ENCODE peak calls at places on chromosome 17, in six cellular contexts. One of them, this sample, is unnamed.

GRCh38 chr17:40307001-40307690 is 1.8 kb upstream of the RARA start:
- DNase-seq in heart left ventricle: no peak
- DNase-seq in thoracic aorta: no peak
- DNase-seq in effector memory CD4-positive, alpha-beta T cell: no peak
- DNase-seq in CD4-positive, alpha-beta memory T cell: no peak
- DNase-seq in neuronal stem cell: no peak
- DNase-seq in this sample: peak; percentile 64

GRCh38 chr17:63772801-63773271 is 561 bp downstream of the CCDC47 start:
- DNase-seq in effector memory CD4-positive, alpha-beta T cell: no peak
- DNase-seq in neuronal stem cell: no peak
- DNase-seq in heart left ventricle: no peak
- DNase-seq in thoracic aorta: no peak
- DNase-seq in CD4-positive, alpha-beta memory T cell: peak; percentile 16
- DNase-seq in this sample: no peak

GRCh38 chr17:79220201-79220714 is 145.6 kb downstream of the ENGASE start:
- DNase-seq in heart left ventricle: no peak
- DNase-seq in effector memory CD4-positive, alpha-beta T cell: no peak
- DNase-seq in CD4-positive, alpha-beta memory T cell: no peak
- DNase-seq in neuronal stem cell: peak; percentile 12
- DNase-seq in thoracic aorta: no peak
- DNase-seq in this sample: no peak

GRCh38 chr17:19291646-19292376 is 54.6 kb downstream of the EPN2 start:
- DNase-seq in effector memory CD4-positive, alpha-beta T cell: no peak
- DNase-seq in thoracic aorta: no peak
- DNase-seq in heart left ventricle: no peak
- DNase-seq in CD4-positive, alpha-beta memory T cell: no peak
- DNase-seq in neuronal stem cell: no peak
- DNase-seq in this sample: no peak

GRCh38 chr17:44751806-44752205 is 7.0 kb upstream of the ADAM11 start:
- DNase-seq in CD4-positive, alpha-beta memory T cell: no peak
- DNase-seq in thoracic aorta: no peak
- DNase-seq in neuronal stem cell: no peak
- DNase-seq in effector memory CD4-positive, alpha-beta T cell: no peak
- DNase-seq in heart left ventricle: no peak
- DNase-seq in this sample: no peak

GRCh38 chr17:37489197-37490001 is at the start of gene DUSP14:
- DNase-seq in thoracic aorta: no peak
- DNase-seq in effector memory CD4-positive, alpha-beta T cell: peak; percentile 71
- DNase-seq in neuronal stem cell: peak; percentile 77
- DNase-seq in heart left ventricle: peak; percentile 88
- DNase-seq in CD4-positive, alpha-beta memory T cell: peak; percentile 86
- DNase-seq in this sample: peak; percentile 91

GRCh38 chr17:10815318-10815717 is 11.4 kb upstream of the TMEM238L start:
- DNase-seq in thoracic aorta: no peak
- DNase-seq in effector memory CD4-positive, alpha-beta T cell: no peak
- DNase-seq in neuronal stem cell: no peak
- DNase-seq in heart left ventricle: no peak
- DNase-seq in CD4-positive, alpha-beta memory T cell: no peak
- DNase-seq in this sample: no peak

GRCh38 chr17:7380855-7381683 is at the start of gene TNK1:
- DNase-seq in CD4-positive, alpha-beta memory T cell: no peak
- DNase-seq in effector memory CD4-positive, alpha-beta T cell: no peak
- DNase-seq in neuronal stem cell: no peak
- DNase-seq in heart left ventricle: peak; percentile 53
- DNase-seq in thoracic aorta: no peak
- DNase-seq in this sample: peak; percentile 86

GRCh38 chr17:74478369-74479100 is 12.1 kb downstream of the CD300A start:
- DNase-seq in heart left ventricle: no peak
- DNase-seq in effector memory CD4-positive, alpha-beta T cell: no peak
- DNase-seq in neuronal stem cell: no peak
- DNase-seq in CD4-positive, alpha-beta memory T cell: peak; percentile 24
- DNase-seq in thoracic aorta: no peak
- DNase-seq in this sample: no peak

GRCh38 chr17:32586666-32587065 is 99.9 kb downstream of the CDK5R1 start:
- DNase-seq in CD4-positive, alpha-beta memory T cell: no peak
- DNase-seq in heart left ventricle: no peak
- DNase-seq in effector memory CD4-positive, alpha-beta T cell: no peak
- DNase-seq in neuronal stem cell: no peak
- DNase-seq in thoracic aorta: no peak
- DNase-seq in this sample: no peak

GRCh38 chr17:77010667-77011066 is 130.1 kb upstream of the SEC14L1 start:
- DNase-seq in heart left ventricle: no peak
- DNase-seq in CD4-positive, alpha-beta memory T cell: no peak
- DNase-seq in effector memory CD4-positive, alpha-beta T cell: no peak
- DNase-seq in neuronal stem cell: no peak
- DNase-seq in thoracic aorta: no peak
- DNase-seq in this sample: no peak

GRCh38 chr17:35345926-35346771 is 27.3 kb downstream of the SLFN11 start:
- DNase-seq in CD4-positive, alpha-beta memory T cell: peak; percentile 22
- DNase-seq in effector memory CD4-positive, alpha-beta T cell: peak; percentile 18
- DNase-seq in thoracic aorta: peak; percentile 12
- DNase-seq in heart left ventricle: peak; percentile 89
- DNase-seq in neuronal stem cell: peak; percentile 15
- DNase-seq in this sample: peak; percentile 83

GRCh38 chr17:78597923-78598545 is 20.8 kb upstream of the DNAH17 start:
- DNase-seq in effector memory CD4-positive, alpha-beta T cell: no peak
- DNase-seq in heart left ventricle: no peak
- DNase-seq in thoracic aorta: no peak
- DNase-seq in CD4-positive, alpha-beta memory T cell: no peak
- DNase-seq in neuronal stem cell: no peak
- DNase-seq in this sample: no peak

GRCh38 chr17:65039349-65039988 is 17.1 kb downstream of the GNA13 start:
- DNase-seq in CD4-positive, alpha-beta memory T cell: peak; percentile 85
- DNase-seq in effector memory CD4-positive, alpha-beta T cell: peak; percentile 50
- DNase-seq in heart left ventricle: no peak
- DNase-seq in thoracic aorta: no peak
- DNase-seq in neuronal stem cell: no peak
- DNase-seq in this sample: no peak

GRCh38 chr17:68422821-68423220 is 34.5 kb downstream of the WIPI1 start:
- DNase-seq in thoracic aorta: no peak
- DNase-seq in CD4-positive, alpha-beta memory T cell: no peak
- DNase-seq in neuronal stem cell: no peak
- DNase-seq in heart left ventricle: no peak
- DNase-seq in effector memory CD4-positive, alpha-beta T cell: no peak
- DNase-seq in this sample: no peak

GRCh38 chr17:6444573-6445335 is 499 bp downstream of the PIMREG start:
- DNase-seq in heart left ventricle: no peak
- DNase-seq in thoracic aorta: no peak
- DNase-seq in neuronal stem cell: no peak
- DNase-seq in CD4-positive, alpha-beta memory T cell: no peak
- DNase-seq in effector memory CD4-positive, alpha-beta T cell: no peak
- DNase-seq in this sample: no peak

GRCh38 chr17:29622337-29623282 is at the start of gene CORO6:
- DNase-seq in neuronal stem cell: peak; percentile 86
- DNase-seq in CD4-positive, alpha-beta memory T cell: peak; percentile 54
- DNase-seq in heart left ventricle: peak; percentile 81
- DNase-seq in effector memory CD4-positive, alpha-beta T cell: peak; percentile 50
- DNase-seq in thoracic aorta: no peak
- DNase-seq in this sample: peak; percentile 83

GRCh38 chr17:78109489-78109761 is 19.1 kb downstream of the TMC6 start:
- DNase-seq in neuronal stem cell: no peak
- DNase-seq in thoracic aorta: no peak
- DNase-seq in heart left ventricle: no peak
- DNase-seq in effector memory CD4-positive, alpha-beta T cell: no peak
- DNase-seq in CD4-positive, alpha-beta memory T cell: no peak
- DNase-seq in this sample: peak; percentile 33

GRCh38 chr17:67105213-67105612 is 60.9 kb downstream of the CACNG1 start:
- DNase-seq in heart left ventricle: no peak
- DNase-seq in thoracic aorta: no peak
- DNase-seq in effector memory CD4-positive, alpha-beta T cell: no peak
- DNase-seq in neuronal stem cell: no peak
- DNase-seq in CD4-positive, alpha-beta memory T cell: no peak
- DNase-seq in this sample: no peak

GRCh38 chr17:80441133-80441578 is 26.2 kb downstream of the ENDOV start:
- DNase-seq in heart left ventricle: no peak
- DNase-seq in CD4-positive, alpha-beta memory T cell: peak; percentile 47
- DNase-seq in thoracic aorta: no peak
- DNase-seq in effector memory CD4-positive, alpha-beta T cell: no peak
- DNase-seq in neuronal stem cell: peak; percentile 77
- DNase-seq in this sample: no peak

GRCh38 chr17:78329263-78330059 is 30.4 kb downstream of the SOCS3 start:
- DNase-seq in neuronal stem cell: no peak
- DNase-seq in CD4-positive, alpha-beta memory T cell: no peak
- DNase-seq in thoracic aorta: no peak
- DNase-seq in effector memory CD4-positive, alpha-beta T cell: peak; percentile 23
- DNase-seq in heart left ventricle: no peak
- DNase-seq in this sample: no peak

GRCh38 chr17:53058031-53058430 is 764.7 kb upstream of the KIF2B start:
- DNase-seq in thoracic aorta: no peak
- DNase-seq in effector memory CD4-positive, alpha-beta T cell: no peak
- DNase-seq in neuronal stem cell: no peak
- DNase-seq in heart left ventricle: no peak
- DNase-seq in CD4-positive, alpha-beta memory T cell: no peak
- DNase-seq in this sample: no peak

GRCh38 chr17:18321309-18321708 is 6.2 kb downstream of the SMCR8 start:
- DNase-seq in heart left ventricle: no peak
- DNase-seq in thoracic aorta: no peak
- DNase-seq in effector memory CD4-positive, alpha-beta T cell: no peak
- DNase-seq in neuronal stem cell: no peak
- DNase-seq in CD4-positive, alpha-beta memory T cell: no peak
- DNase-seq in this sample: peak; percentile 46

GRCh38 chr17:20784100-20784665 is 204.7 kb downstream of the CDRT15L2 start:
- DNase-seq in neuronal stem cell: no peak
- DNase-seq in effector memory CD4-positive, alpha-beta T cell: no peak
- DNase-seq in thoracic aorta: no peak
- DNase-seq in heart left ventricle: no peak
- DNase-seq in CD4-positive, alpha-beta memory T cell: no peak
- DNase-seq in this sample: no peak

GRCh38 chr17:7438050-7438614 is 1.2 kb upstream of the FGF11 start:
- DNase-seq in neuronal stem cell: peak; percentile 58
- DNase-seq in heart left ventricle: peak; percentile 80
- DNase-seq in effector memory CD4-positive, alpha-beta T cell: no peak
- DNase-seq in CD4-positive, alpha-beta memory T cell: peak; percentile 35
- DNase-seq in thoracic aorta: no peak
- DNase-seq in this sample: no peak

GRCh38 chr17:69240201-69240600 is 11.6 kb upstream of the ABCA10 start:
- DNase-seq in neuronal stem cell: no peak
- DNase-seq in effector memory CD4-positive, alpha-beta T cell: no peak
- DNase-seq in thoracic aorta: no peak
- DNase-seq in CD4-positive, alpha-beta memory T cell: no peak
- DNase-seq in heart left ventricle: no peak
- DNase-seq in this sample: no peak

GRCh38 chr17:62576382-62576781 is 51.1 kb upstream of the MRC2 start:
- DNase-seq in heart left ventricle: no peak
- DNase-seq in neuronal stem cell: no peak
- DNase-seq in thoracic aorta: no peak
- DNase-seq in CD4-positive, alpha-beta memory T cell: no peak
- DNase-seq in effector memory CD4-positive, alpha-beta T cell: no peak
- DNase-seq in this sample: no peak
- H3K36me3 ChIP-seq in heart left ventricle: peaks cover 78% of the 10 kb centered on the region
- H3K36me3 ChIP-seq in neuronal stem cell: peaks cover 92% of the 10 kb centered on the region
- H3K36me3 ChIP-seq in thoracic aorta: peaks cover 14% of the 10 kb centered on the region
- H3K36me3 ChIP-seq in CD4-positive, alpha-beta memory T cell: peaks cover 16% of the 10 kb centered on the region
- H3K36me3 ChIP-seq in effector memory CD4-positive, alpha-beta T cell: peaks cover 26% of the 10 kb centered on the region
- H3K36me3 ChIP-seq in this sample: peaks cover 8% of the 10 kb centered on the region

DNA sequence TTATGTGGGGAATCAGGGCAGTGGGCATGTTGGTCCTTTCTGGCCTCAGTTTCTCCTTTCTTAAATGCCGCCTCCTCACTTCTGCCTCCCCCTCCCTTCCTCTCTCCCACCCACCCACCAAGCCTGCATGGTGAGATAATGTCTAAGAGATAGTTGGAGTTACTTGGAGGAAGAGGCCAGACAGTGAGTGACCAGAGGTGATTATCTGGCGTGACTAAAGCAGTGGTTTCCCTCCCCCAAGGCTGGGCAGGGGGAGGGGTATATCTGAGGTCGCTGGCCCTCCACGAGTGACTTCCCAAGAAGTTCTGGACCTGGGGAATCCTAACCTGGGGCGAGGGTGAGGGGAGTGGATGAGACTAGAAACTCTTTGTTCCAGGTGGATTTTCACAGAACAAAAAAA is 31.6 kb upstream of the TAC4 start:
- DNase-seq in neuronal stem cell: no peak
- DNase-seq in thoracic aorta: no peak
- DNase-seq in effector memory CD4-positive, alpha-beta T cell: no peak
- DNase-seq in heart left ventricle: no peak
- DNase-seq in CD4-positive, alpha-beta memory T cell: no peak
- DNase-seq in this sample: no peak
- H3K36me3 ChIP-seq in neuronal stem cell: no peaks in the 10 kb centered on the region
- H3K36me3 ChIP-seq in thoracic aorta: no peaks in the 10 kb centered on the region
- H3K36me3 ChIP-seq in effector memory CD4-positive, alpha-beta T cell: no peaks in the 10 kb centered on the region
- H3K36me3 ChIP-seq in heart left ventricle: no peaks in the 10 kb centered on the region
- H3K36me3 ChIP-seq in CD4-positive, alpha-beta memory T cell: no peaks in the 10 kb centered on the region
- H3K36me3 ChIP-seq in this sample: no peaks in the 10 kb centered on the region

GRCh38 chr17:38796451-38796850 is 2.9 kb downstream of the PIP4K2B start:
- DNase-seq in neuronal stem cell: no peak
- DNase-seq in thoracic aorta: no peak
- DNase-seq in CD4-positive, alpha-beta memory T cell: no peak
- DNase-seq in heart left ventricle: no peak
- DNase-seq in effector memory CD4-positive, alpha-beta T cell: no peak
- DNase-seq in this sample: no peak
- H3K36me3 ChIP-seq in neuronal stem cell: peaks cover 56% of the 10 kb centered on the region
- H3K36me3 ChIP-seq in thoracic aorta: no peaks in the 10 kb centered on the region
- H3K36me3 ChIP-seq in CD4-positive, alpha-beta memory T cell: peaks cover 1% of the 10 kb centered on the region
- H3K36me3 ChIP-seq in heart left ventricle: peaks cover 34% of the 10 kb centered on the region
- H3K36me3 ChIP-seq in effector memory CD4-positive, alpha-beta T cell: peaks cover 5% of the 10 kb centered on the region
- H3K36me3 ChIP-seq in this sample: peaks cover under 1% of the 10 kb centered on the region

DNA sequence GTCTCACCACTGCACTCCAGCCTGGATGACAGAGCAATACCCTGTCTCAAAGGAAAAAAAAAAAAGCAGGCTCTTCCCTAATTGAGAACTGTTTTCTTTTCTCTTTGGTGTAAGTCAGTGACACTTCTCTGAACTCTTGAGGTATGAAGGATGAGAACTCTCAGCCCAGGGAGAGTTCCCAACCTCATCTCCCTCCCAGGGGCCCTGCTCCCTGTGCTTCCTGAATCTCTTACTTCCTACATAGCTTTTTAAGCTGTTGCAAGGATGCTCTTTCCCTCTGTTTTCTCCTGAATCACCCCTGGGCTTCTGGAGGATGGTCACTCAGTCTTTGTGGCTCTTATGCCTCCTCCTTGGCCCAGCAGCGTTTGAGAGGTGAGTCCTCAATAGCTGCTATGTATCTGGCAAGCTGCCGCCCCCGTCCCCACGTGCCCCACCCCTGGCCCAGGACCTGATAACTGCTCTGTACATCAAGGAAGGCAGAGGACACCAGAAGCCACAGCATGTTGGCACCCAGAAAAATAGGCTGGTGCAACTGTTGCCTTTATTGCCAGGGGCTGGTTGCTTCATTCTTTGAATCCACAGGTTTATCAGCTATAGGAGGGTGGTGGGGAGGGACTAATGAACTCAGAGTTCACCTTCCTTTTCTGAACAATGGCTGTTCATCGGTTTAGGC is 24.0 kb downstream of the IGF2BP1 start:
- DNase-seq in thoracic aorta: no peak
- DNase-seq in heart left ventricle: no peak
- DNase-seq in neuronal stem cell: no peak
- DNase-seq in CD4-positive, alpha-beta memory T cell: no peak
- DNase-seq in effector memory CD4-positive, alpha-beta T cell: no peak
- DNase-seq in this sample: no peak
- H3K36me3 ChIP-seq in thoracic aorta: no peaks in the 10 kb centered on the region
- H3K36me3 ChIP-seq in heart left ventricle: no peaks in the 10 kb centered on the region
- H3K36me3 ChIP-seq in neuronal stem cell: peaks cover 83% of the 10 kb centered on the region
- H3K36me3 ChIP-seq in CD4-positive, alpha-beta memory T cell: no peaks in the 10 kb centered on the region
- H3K36me3 ChIP-seq in effector memory CD4-positive, alpha-beta T cell: no peaks in the 10 kb centered on the region
- H3K36me3 ChIP-seq in this sample: no peaks in the 10 kb centered on the region

DNA sequence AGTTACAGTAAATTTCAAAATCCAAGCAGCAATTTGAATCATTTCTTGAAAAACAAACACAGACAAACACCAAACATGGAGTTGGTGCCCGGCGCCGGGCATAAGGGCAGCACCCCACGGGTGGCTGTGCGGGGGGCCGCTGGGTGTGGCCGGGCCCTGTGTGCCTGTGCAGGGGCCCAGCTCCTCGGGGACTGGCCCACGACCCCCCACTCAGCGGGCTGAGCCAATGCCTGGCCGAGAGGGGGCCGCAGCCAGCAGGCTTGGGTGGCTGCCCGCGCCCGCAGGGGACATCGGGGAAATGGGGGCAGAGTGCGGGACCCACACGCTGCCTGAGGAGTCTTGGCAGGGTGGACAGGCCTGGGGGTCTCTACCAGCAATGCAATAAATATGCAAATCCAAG is 12.8 kb upstream of the DUS1L start:
- DNase-seq in heart left ventricle: no peak
- DNase-seq in effector memory CD4-positive, alpha-beta T cell: no peak
- DNase-seq in neuronal stem cell: no peak
- DNase-seq in thoracic aorta: no peak
- DNase-seq in CD4-positive, alpha-beta memory T cell: no peak
- DNase-seq in this sample: no peak
- H3K36me3 ChIP-seq in heart left ventricle: peaks cover 43% of the 10 kb centered on the region
- H3K36me3 ChIP-seq in effector memory CD4-positive, alpha-beta T cell: peaks cover 43% of the 10 kb centered on the region
- H3K36me3 ChIP-seq in neuronal stem cell: peaks cover 58% of the 10 kb centered on the region
- H3K36me3 ChIP-seq in thoracic aorta: peaks cover 35% of the 10 kb centered on the region
- H3K36me3 ChIP-seq in CD4-positive, alpha-beta memory T cell: peaks cover 14% of the 10 kb centered on the region
- H3K36me3 ChIP-seq in this sample: peaks cover 43% of the 10 kb centered on the region